ENCODE peak calls at places on chromosomes 16 and 17, in nine cellular contexts. V, S, W, H, M, N, L, P and I are unnamed samples.

GRCh38 chr17:57135026-57135747 is 50.1 kb downstream of the AKAP1 start:
- DNase-seq in W (no peak), M (no peak), P (no peak), S (no peak), V (no peak), N (no peak), H (no peak), L (no peak), I (no peak)

GRCh38 chr17:20211246-20211645 is 202.1 kb downstream of the SPECC1 start:
- DNase-seq in L (no peak), N (no peak), V (no peak), H (no peak), M (no peak), W (no peak), P (no peak), S (no peak), I (no peak)

GRCh38 chr17:27751622-27752490 is 48.5 kb downstream of the NOS2 start:
- DNase-seq in P (no peak), V (no peak), M (no peak), N (no peak), W (no peak), L (no peak), S (no peak), H (no peak), I (no peak)

GRCh38 chr17:10243905-10244844 is 45.8 kb upstream of the GAS7 start:
- DNase-seq in M (peak), P (no peak), V (no peak), S (no peak), H (no peak), L (no peak), N (peak), W (no peak), I (no peak)

GRCh38 chr17:70070297-70071027 is 4.6 kb upstream of the KCNJ16 start:
- DNase-seq in V (no peak), M (peak), N (no peak), W (no peak), H (no peak), L (no peak), S (no peak), P (no peak), I (no peak)

GRCh38 chr17:57355090-57355859 is 99.0 kb downstream of the MSI2 start:
- DNase-seq in H (peak), S (no peak), V (no peak), W (no peak), L (no peak), P (no peak), N (no peak), M (no peak), I (no peak)

GRCh38 chr17:226108-226772 is 44.8 kb upstream of the DOC2B start:
- DNase-seq in N (no peak), H (no peak), L (no peak), M (no peak), V (no peak), W (no peak), S (peak), P (no peak), I (no peak)

GRCh38 chr17:64736804-64737492 is 74.8 kb upstream of the SMURF2 start:
- DNase-seq in L (no peak), N (peak), S (no peak), P (no peak), H (no peak), W (no peak), V (no peak), M (peak), I (no peak)

GRCh38 chr16:30064746-30065111 is 831 bp upstream of the ALDOA start:
- DNase-seq in W (no peak), N (no peak), P (no peak), L (no peak), M (no peak), S (no peak), V (no peak), H (no peak), I (no peak)

GRCh38 chr16:8589293-8590160 is 784 bp downstream of the TMEM114 start:
- DNase-seq in N (no peak), V (peak), S (no peak), L (peak), W (no peak), H (peak), P (no peak), M (no peak), I (no peak)

GRCh38 chr17:3603119-3603869 is 5.9 kb downstream of the TRPV1 start:
- DNase-seq in L (no peak), W (no peak), V (no peak), M (peak), S (no peak), H (no peak), P (no peak), N (no peak), I (no peak)

GRCh38 chr16:4055748-4056147 is 60.5 kb downstream of the ADCY9 start:
- DNase-seq in L (no peak), S (no peak), W (no peak), P (no peak), M (no peak), H (no peak), V (no peak), N (no peak), I (no peak)

GRCh38 chr17:75626496-75627038 is 6.7 kb upstream of the SMIM5 start:
- DNase-seq in S (no peak), N (no peak), H (no peak), V (no peak), W (no peak), M (no peak), L (no peak), P (no peak), I (no peak)

GRCh38 chr16:74622005-74622404 is 15.1 kb upstream of the GLG1 start:
- DNase-seq in P (no peak), M (no peak), S (no peak), V (no peak), H (no peak), L (no peak), N (no peak), W (no peak), I (no peak)

GRCh38 chr17:63431939-63432804 is 13.9 kb downstream of the CYB561 start:
- DNase-seq in H (peak), M (no peak), V (peak), L (no peak), P (no peak), S (no peak), N (no peak), W (no peak), I (no peak)

GRCh38 chr17:22707626-22708025 is 1015.3 kb downstream of the KCNJ18 start:
- DNase-seq in L (no peak), V (no peak), P (no peak), M (no peak), W (no peak), H (no peak), N (no peak), S (no peak), I (no peak)

GRCh38 chr16:87076950-87077749 is 240.0 kb downstream of the C16orf95 start:
- DNase-seq in L (no peak), P (no peak), S (no peak), M (peak), N (peak), W (peak), V (peak), H (peak), I (no peak)

GRCh38 chr17:29412780-29413565 is 22.8 kb downstream of the TAOK1 start:
- DNase-seq in W (no peak), N (peak), H (no peak), S (no peak), L (no peak), M (peak), V (no peak), P (no peak), I (no peak)

GRCh38 chr17:2122641-2123302 is 67.9 kb downstream of the HIC1 start:
- DNase-seq in P (no peak), H (no peak), S (peak), M (peak), N (peak), W (no peak), V (no peak), L (peak), I (no peak)

GRCh38 chr16:48812856-48813255 is 202.9 kb upstream of the N4BP1 start:
- DNase-seq in H (no peak), S (no peak), V (no peak), N (no peak), M (no peak), P (no peak), W (no peak), L (no peak), I (no peak)

GRCh38 chr17:65515959-65516948 is 45.2 kb downstream of the AXIN2 start:
- DNase-seq in H (no peak), V (no peak), N (no peak), W (no peak), P (no peak), M (peak), S (no peak), L (no peak), I (no peak)

GRCh38 chr16:17921357-17921978 is 415.1 kb downstream of the NPIPA8 start:
- DNase-seq in V (peak), M (peak), N (peak), H (peak), S (no peak), L (peak), W (peak), P (no peak), I (no peak)

GRCh38 chr17:73541561-73541981 is 102.7 kb downstream of the SDK2 start:
- DNase-seq in N (no peak), W (no peak), L (no peak), S (peak), M (no peak), H (no peak), V (no peak), P (no peak), I (no peak)

GRCh38 chr17:79533116-79533515 is 77.7 kb downstream of the RBFOX3 start:
- DNase-seq in S (no peak), L (no peak), W (no peak), H (no peak), M (no peak), V (no peak), P (no peak), N (no peak), I (no peak)

GRCh38 chr17:7528842-7529241 is 20.0 kb upstream of the TNFSF12 start:
- DNase-seq in V (no peak), N (no peak), M (no peak), H (no peak), S (no peak), W (no peak), L (no peak), P (no peak), I (no peak)

GRCh38 chr17:75558666-75559530 is 28.7 kb upstream of the MYO15B start:
- DNase-seq in W (no peak), L (no peak), N (no peak), P (no peak), H (no peak), V (no peak), S (no peak), M (no peak), I (no peak)

GRCh38 chr16:65546353-65546791 is 424.5 kb upstream of the CDH11 start:
- DNase-seq in S (no peak), M (peak), V (no peak), P (no peak), L (no peak), N (peak), W (no peak), H (peak), I (no peak)

GRCh38 chr17:79808763-79809529 is 12.1 kb upstream of the CBX8 start:
- DNase-seq in M (no peak), H (no peak), L (peak), P (no peak), V (no peak), N (no peak), W (no peak), S (no peak), I (no peak)

GRCh38 chr17:77365584-77366186 is 224.9 kb downstream of the SEC14L1 start:
- DNase-seq in H (no peak), V (no peak), P (peak), W (no peak), M (peak), L (no peak), S (peak), N (peak), I (no peak)

GRCh38 chr17:73909156-73909555 is 264.9 kb upstream of the SDK2 start:
- DNase-seq in P (no peak), N (no peak), W (no peak), L (no peak), M (no peak), V (no peak), S (no peak), H (no peak), I (no peak)

GRCh38 chr16:8720080-8720966 is 45.9 kb downstream of the ABAT start:
- DNase-seq in N (peak), V (peak), W (no peak), P (no peak), S (no peak), H (peak), M (no peak), L (no peak), I (no peak)

GRCh38 chr16:9091867-9092281 is 430 bp downstream of the HAPSTR1 start:
- DNase-seq in N (peak), W (no peak), P (no peak), V (no peak), L (peak), H (peak), M (peak), S (peak), I (no peak)

GRCh38 chr16:28623172-28623711 is 13.4 kb upstream of the SULT1A1 start:
- DNase-seq in V (no peak), S (peak), N (peak), P (no peak), M (no peak), L (peak), W (no peak), H (no peak), I (no peak)

GRCh38 chr16:30660424-30661251 is 2.4 kb downstream of the FBRS start:
- DNase-seq in H (no peak), S (no peak), P (no peak), N (no peak), M (no peak), W (no peak), V (no peak), L (peak), I (no peak)

DNA sequence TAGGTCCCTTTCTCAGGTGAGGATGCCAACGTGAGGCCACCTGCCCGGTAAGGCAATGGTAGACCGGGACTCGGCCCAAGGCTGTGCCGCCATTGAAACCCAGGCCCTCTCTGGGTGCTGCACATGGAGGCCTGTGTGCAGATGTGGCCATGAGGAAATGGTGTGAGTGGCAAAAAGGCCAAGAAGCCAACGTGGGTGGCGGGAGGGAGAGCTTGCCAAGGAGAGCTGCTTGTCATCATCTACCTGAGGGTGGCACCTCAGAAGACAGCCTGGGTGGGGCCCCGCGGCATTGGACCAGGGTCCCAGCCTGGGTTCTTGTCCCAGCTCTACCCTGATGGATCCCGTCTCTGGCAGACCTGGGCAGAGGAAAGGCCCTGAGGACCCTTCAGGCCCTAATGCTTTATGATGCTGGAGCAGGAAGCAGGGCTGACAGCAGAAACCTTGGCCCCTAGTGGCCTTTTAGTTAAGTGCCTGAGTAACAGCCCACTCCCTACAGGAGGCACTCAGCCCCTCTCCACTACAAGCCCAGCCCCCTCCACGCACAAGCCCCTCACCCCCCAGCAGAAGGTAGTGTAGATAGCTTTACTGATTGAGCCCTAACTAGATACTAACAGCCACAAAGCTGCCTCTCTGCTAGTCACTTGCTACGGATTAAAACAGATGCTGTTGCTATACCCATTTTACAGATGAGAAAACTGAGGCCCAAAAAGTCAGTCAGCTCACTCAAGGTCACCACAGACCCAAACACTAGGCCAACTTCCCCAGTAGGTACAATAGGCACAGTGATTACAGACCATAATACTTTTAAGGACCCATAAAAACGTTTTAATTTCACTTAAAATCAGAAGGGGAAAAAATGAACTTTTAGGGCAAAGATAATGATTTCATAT is 26.2 kb upstream of the KIFC3 start:
- DNase-seq in M (no peak), H (no peak), N (no peak), V (no peak), P (no peak), L (no peak), W (no peak), S (no peak), I (no peak)
- TF ChIP-seq CTCF in M (no peak), H (no peak), N (peak), V (no peak), P (no peak), L (no peak), W (peak), S (no peak), I (no peak)

GRCh38 chr16:89922884-89923639 is at the start of gene TUBB3:
- DNase-seq in M (peak), S (peak), H (peak), L (peak), N (peak), P (no peak), V (peak), W (no peak), I (no peak)

GRCh38 chr16:89924298-89924924 is 1.3 kb downstream of the TUBB3 start:
- DNase-seq in L (peak), P (no peak), M (peak), W (peak), S (peak), N (peak), H (peak), V (peak), I (no peak)

GRCh38 chr16:89924925-89925307 is 1.8 kb downstream of the TUBB3 start:
- DNase-seq in V (no peak), S (no peak), M (no peak), P (no peak), L (no peak), H (no peak), W (no peak), N (peak), I (no peak)

GRCh38 chr16:89923640-89924297 is 627 bp downstream of the TUBB3 start:
- DNase-seq in H (no peak), S (peak), L (no peak), M (no peak), P (no peak), V (peak), N (peak), W (no peak), I (no peak)

GRCh38 chr16:89925596-89926079 is 2.5 kb downstream of the TUBB3 start:
- DNase-seq in W (no peak), M (no peak), L (no peak), V (no peak), S (no peak), P (no peak), N (peak), H (no peak), I (no peak)
- TF ChIP-seq CTCF in W (no peak), M (peak), L (no peak), V (peak), S (no peak), P (no peak), N (no peak), H (no peak), I (no peak)

DNA sequence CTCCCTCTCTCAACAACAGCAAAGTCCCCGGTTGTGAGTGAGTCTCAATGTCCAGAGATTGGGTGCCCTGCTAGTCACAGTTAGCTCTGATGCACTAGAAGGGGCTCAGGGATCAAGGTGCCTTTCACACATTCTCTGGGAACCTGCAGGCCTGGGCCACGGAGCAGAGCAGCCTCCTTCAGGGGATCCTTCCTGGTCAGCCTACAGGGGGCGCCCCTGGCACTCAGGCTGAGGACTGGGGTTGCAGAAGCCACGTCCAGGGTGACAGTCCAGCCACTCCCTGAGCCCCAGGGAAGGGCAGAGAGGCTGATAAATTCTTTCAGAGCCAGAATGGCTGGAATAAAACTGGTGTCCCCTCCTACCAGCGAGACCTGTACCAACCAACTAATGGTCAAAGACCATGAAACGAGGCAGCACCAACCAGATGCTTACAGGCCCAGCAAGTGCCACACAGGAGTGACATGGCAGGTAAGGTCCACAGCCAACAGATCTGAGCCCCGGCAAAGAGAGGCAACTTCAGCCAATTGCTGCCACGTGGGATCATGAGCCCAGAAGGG is 43.5 kb downstream of the ST3GAL2 start:
- DNase-seq in N (peak), V (peak), W (peak), H (peak), P (no peak), M (peak), L (peak), S (peak), I (no peak)
- TF ChIP-seq CTCF in N (peak), V (peak), W (peak), H (peak), P (peak), M (peak), L (peak), S (peak), I (peak)

GRCh38 chr17:44346064-44346844 is 1.2 kb downstream of the GRN start:
- DNase-seq in V (no peak), M (no peak), W (no peak), L (no peak), S (no peak), H (no peak), N (no peak), P (no peak), I (no peak)
- TF ChIP-seq CTCF in V (no peak), M (no peak), W (no peak), L (peak), S (no peak), H (no peak), N (no peak), P (no peak), I (no peak)

GRCh38 chr16:59341368-59341767 is 607.3 kb upstream of the GOT2 start:
- DNase-seq in S (no peak), V (no peak), W (no peak), P (no peak), L (no peak), H (peak), M (no peak), N (no peak), I (no peak)
- TF ChIP-seq CTCF in S (no peak), V (no peak), W (no peak), P (no peak), L (no peak), H (no peak), M (no peak), N (no peak), I (no peak)

GRCh38 chr17:72518333-72518732 is 397.5 kb downstream of the SOX9 start:
- DNase-seq in M (no peak), W (no peak), H (no peak), L (no peak), N (no peak), P (no peak), S (no peak), V (no peak), I (no peak)

GRCh38 chr17:72517413-72518237 is 396.8 kb downstream of the SOX9 start:
- DNase-seq in L (no peak), V (no peak), W (no peak), H (no peak), S (no peak), M (no peak), N (no peak), P (no peak), I (no peak)

GRCh38 chr17:72515291-72516065 is 394.7 kb downstream of the SOX9 start:
- DNase-seq in S (no peak), M (no peak), L (peak), N (no peak), H (no peak), V (no peak), P (no peak), W (no peak), I (no peak)

GRCh38 chr17:72514888-72515287 is 394.1 kb downstream of the SOX9 start:
- DNase-seq in N (no peak), S (peak), M (peak), V (no peak), H (no peak), W (no peak), L (no peak), P (no peak), I (no peak)

DNA sequence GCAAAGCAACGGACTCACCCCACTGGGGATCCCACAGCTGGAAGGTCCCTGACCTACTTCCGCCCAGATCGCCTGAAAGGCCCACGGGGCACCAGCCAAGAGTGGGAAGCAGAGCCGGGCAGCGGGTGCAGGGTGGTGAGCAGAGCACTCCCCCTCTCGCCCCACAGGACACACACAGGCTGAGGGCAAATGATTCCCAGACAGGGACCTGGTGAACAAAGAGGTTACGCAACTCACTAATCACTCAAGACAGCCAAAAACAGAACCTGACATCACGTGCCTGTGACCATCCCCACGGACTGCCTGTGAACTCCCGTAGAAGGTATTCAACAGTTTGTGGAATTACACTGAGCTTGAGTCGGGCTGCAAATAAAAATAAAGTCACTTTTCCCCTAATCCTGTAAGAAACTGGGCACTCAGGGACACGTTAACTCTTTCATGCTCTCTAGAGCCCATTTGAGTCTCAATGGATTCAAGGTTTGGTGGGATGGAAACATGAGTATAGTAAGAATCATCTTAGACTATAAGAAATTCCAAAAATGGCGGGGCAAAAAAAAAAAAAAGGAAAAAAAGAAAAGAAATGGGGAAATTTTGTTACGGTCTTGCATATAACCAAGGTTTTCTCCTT is 396.1 kb downstream of the SOX9 start:
- DNase-seq in L (no peak), V (no peak), W (no peak), H (no peak), N (no peak), P (no peak), M (peak), S (no peak), I (no peak)
- TF ChIP-seq CTCF in L (no peak), V (no peak), W (no peak), H (no peak), N (no peak), P (no peak), M (no peak), S (no peak), I (no peak)